ENCODE peak calls at places on chromosomes 11 and 22, in eight cellular contexts. V is osteocyte; L is endothelial cell of umbilical vein; D is Peyer's patch; H is stimulated activated CD4-positive, alpha-beta T cell treated with anti-CD3 and anti-CD28 coated beads, Interleukin-4, amount 100 ng/mL, for 48 hours; M is activated CD4-positive, alpha-beta T cell treated with anti-CD3 and anti-CD28 coated beads, Interleukin-2, amount 50 U/mL, for 1 hour; S is posterior cingulate gyrus; N is left cardiac atrium. T is an unnamed sample.

GRCh38 chr22:28793976-28794584 is 6.3 kb downstream of the XBP1 start:
- DNase-seq in S (no peak), H (no peak), D (no peak), M (no peak), V (no peak), N (no peak), L (no peak), T (no peak)

GRCh38 chr11:12216542-12217422 is 106.4 kb downstream of the MICAL2 start:
- DNase-seq in N (peak; percentile 61), M (no peak), D (no peak), L (peak; percentile 48), V (no peak), S (no peak), H (no peak), T (no peak)

GRCh38 chr11:17280494-17281127 is 4.1 kb downstream of the NUCB2 start:
- DNase-seq in D (no peak), H (no peak), L (no peak), N (no peak), M (no peak), V (no peak), S (no peak), T (no peak)

GRCh38 chr22:35984183-35984710 is 44.4 kb downstream of the RBFOX2 start:
- DNase-seq in H (no peak), D (no peak), V (no peak), N (no peak), L (no peak), S (no peak), M (no peak), T (no peak)

GRCh38 chr11:1200611-1201191 is 22.2 kb upstream of the MUC5B start:
- DNase-seq in S (no peak), L (no peak), V (peak; percentile 70), H (no peak), D (no peak), M (no peak), N (peak; percentile 15), T (no peak)

GRCh38 chr11:122816701-122817100 is 21.6 kb upstream of the CRTAM start:
- DNase-seq in L (peak; percentile 72), S (no peak), H (no peak), D (no peak), N (no peak), M (no peak), V (no peak), T (no peak)

GRCh38 chr11:10294289-10294953 is 402 bp upstream of the SBF2 start:
- DNase-seq in M (no peak), N (peak; percentile 47), L (peak; percentile 63), D (no peak), H (no peak), V (peak; percentile 87), S (no peak), T (no peak)

GRCh38 chr11:40306938-40307548 is 1152.4 kb downstream of the LRRC4C start:
- DNase-seq in V (no peak), N (no peak), D (no peak), S (no peak), M (no peak), H (no peak), L (peak; percentile 64), T (no peak)

GRCh38 chr11:118342503-118343161 is at the start of gene CD3D:
- DNase-seq in D (peak; percentile 39), M (peak; percentile 69), L (no peak), N (no peak), S (no peak), V (no peak), H (peak; percentile 60), T (no peak)

GRCh38 chr11:96306933-96307747 is 35.9 kb downstream of the MAML2 start:
- DNase-seq in M (no peak), V (peak; percentile 94), H (no peak), D (peak; percentile 35), L (peak; percentile 99), S (no peak), N (peak; percentile 92), T (no peak)

GRCh38 chr11:3660960-3661359 is 10.2 kb downstream of the CHRNA10 start:
- DNase-seq in V (no peak), L (no peak), D (no peak), S (no peak), H (no peak), M (no peak), N (no peak), T (no peak)

GRCh38 chr11:124329787-124330478 is 9.9 kb upstream of the OR8D2 start:
- DNase-seq in D (no peak), S (no peak), H (no peak), L (peak; percentile 20), V (no peak), M (no peak), N (no peak), T (peak; percentile 27)

T was measured in GM12878.